ENCODE peak calls at places on chromosomes 13 and 19, in ten cellular contexts. X, O, V, H, C, U, W, T, I and Y are unnamed samples.

GRCh38 chr13:34748078-34748477 is 194.0 kb upstream of the NBEA start:
- DNase-seq in X (no peak), O (peak; percentile 64), V (no peak), H (no peak), C (no peak), U (no peak), W (no peak), T (no peak), I (peak; percentile 47), Y (no peak)

GRCh38 chr13:23956106-23956505 is 58.8 kb upstream of the C1QTNF9B start:
- DNase-seq in X (no peak), O (peak; percentile 77), V (no peak), H (no peak), C (no peak), U (peak; percentile 49), W (no peak), T (no peak), I (no peak), Y (no peak)

GRCh38 chr13:94196426-94196825 is 283.1 kb downstream of the DCT start:
- DNase-seq in X (no peak), O (no peak), V (no peak), H (no peak), C (no peak), U (no peak), W (no peak), T (no peak), I (no peak), Y (no peak)

GRCh38 chr13:73754727-73755292 is 379.4 kb downstream of the KLF12 start:
- DNase-seq in X (no peak), O (peak; percentile 67), V (no peak), H (no peak), C (peak; percentile 38), U (peak; percentile 5), W (no peak), T (peak; percentile 12), I (no peak), Y (no peak)

GRCh38 chr19:2719910-2720776 is 1.0 kb downstream of the DIRAS1 start:
- DNase-seq in X (no peak), O (peak; percentile 85), V (no peak), H (no peak), C (no peak), U (no peak), W (no peak), T (no peak), I (no peak), Y (peak; percentile 62)

GRCh38 chr13:25494708-25495411 is 123.1 kb downstream of the ATP8A2 start:
- DNase-seq in X (no peak), O (no peak), V (no peak), H (no peak), C (no peak), U (no peak), W (no peak), T (peak; percentile 19), I (no peak), Y (no peak)

GRCh38 chr19:29860492-29860891 is 48.7 kb downstream of the CCNE1 start:
- DNase-seq in X (no peak), O (no peak), V (no peak), H (no peak), C (no peak), U (no peak), W (no peak), T (peak; percentile 74), I (no peak), Y (no peak)

GRCh38 chr13:44685641-44686040 is 109.5 kb upstream of the TSC22D1 start:
- DNase-seq in X (no peak), O (no peak), V (no peak), H (no peak), C (no peak), U (no peak), W (no peak), T (no peak), I (no peak), Y (no peak)

GRCh38 chr13:48749144-48749543 is 95.4 kb downstream of the CYSLTR2 start:
- DNase-seq in X (no peak), O (peak; percentile 84), V (no peak), H (no peak), C (no peak), U (no peak), W (no peak), T (no peak), I (no peak), Y (no peak)

GRCh38 chr19:55153652-55154264 is 3.8 kb downstream of the TNNI3 start:
- DNase-seq in X (no peak), O (no peak), V (no peak), H (no peak), C (no peak), U (no peak), W (no peak), T (no peak), I (no peak), Y (no peak)

GRCh38 chr13:21435710-21436151 is 23.4 kb downstream of the ZDHHC20 start:
- DNase-seq in X (peak; percentile 53), O (peak; percentile 94), V (peak; percentile 67), H (no peak), C (peak; percentile 24), U (no peak), W (no peak), T (peak; percentile 69), I (peak; percentile 16), Y (peak; percentile 37)

GRCh38 chr19:13846533-13847032 is 30.4 kb upstream of the NANOS3 start:
- DNase-seq in X (peak; percentile 79), O (peak; percentile 96), V (peak; percentile 94), H (peak; percentile 57), C (peak; percentile 98), U (no peak), W (peak; percentile 95), T (peak; percentile 84), I (peak; percentile 80), Y (peak; percentile 84)

GRCh38 chr19:939922-940321 is 14.1 kb downstream of the ARID3A start:
- DNase-seq in X (no peak), O (no peak), V (no peak), H (no peak), C (no peak), U (no peak), W (no peak), T (no peak), I (no peak), Y (peak; percentile 70)

DNA sequence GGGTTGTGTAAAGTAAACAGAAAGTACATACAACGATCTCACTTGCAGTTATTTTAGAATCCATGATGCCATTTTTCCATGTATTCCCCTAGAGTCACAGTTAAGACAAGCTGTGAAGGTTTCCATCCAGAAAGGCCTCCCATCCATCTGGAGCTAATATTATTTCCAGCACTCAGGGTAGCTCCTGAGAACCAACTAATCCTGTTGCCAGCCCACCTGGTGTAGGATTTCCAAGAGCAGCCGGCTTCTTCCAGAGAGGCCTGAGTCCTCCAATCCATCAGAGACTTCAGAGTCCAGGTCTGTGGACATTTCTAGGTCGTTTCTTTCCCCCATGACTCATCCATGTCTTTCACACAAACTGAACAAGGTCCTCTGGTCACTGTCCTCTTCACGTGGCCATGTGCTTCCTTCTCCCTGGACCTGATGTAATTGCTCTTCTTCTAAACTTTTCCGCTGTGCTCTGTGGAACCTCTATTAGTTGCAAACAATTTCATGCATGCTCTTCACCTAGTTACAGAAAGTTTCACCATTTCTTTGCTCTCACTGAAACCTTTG is 270.3 kb upstream of the TMTC4 start:
- DNase-seq in X (no peak), O (no peak), V (no peak), H (no peak), C (no peak), U (no peak), W (no peak), T (no peak), I (no peak), Y (no peak)
- H3K4me1 ChIP-seq in X (no peaks in the 10 kb centered on the region), O (no peaks in the 10 kb centered on the region), V (no peaks in the 10 kb centered on the region), H (no peaks in the 10 kb centered on the region), C (no peaks in the 10 kb centered on the region), U (no peaks in the 10 kb centered on the region), W (no peaks in the 10 kb centered on the region), T (no peaks in the 10 kb centered on the region), I (no peaks in the 10 kb centered on the region), Y (no peaks in the 10 kb centered on the region)

GRCh38 chr13:27599096-27599495 is 21.2 kb downstream of the LNX2 start:
- DNase-seq in X (no peak), O (no peak), V (no peak), H (no peak), C (no peak), U (no peak), W (no peak), T (no peak), I (no peak), Y (no peak)
- H3K4me1 ChIP-seq in X (peaks cover 3% of the 10 kb centered on the region), O (peaks cover 9% of the 10 kb centered on the region), V (peaks cover 7% of the 10 kb centered on the region), H (no peaks in the 10 kb centered on the region), C (peaks cover 5% of the 10 kb centered on the region), U (peaks cover 18% of the 10 kb centered on the region), W (no peaks in the 10 kb centered on the region), T (peaks cover 26% of the 10 kb centered on the region), I (no peaks in the 10 kb centered on the region), Y (peaks cover 51% of the 10 kb centered on the region)

DNA sequence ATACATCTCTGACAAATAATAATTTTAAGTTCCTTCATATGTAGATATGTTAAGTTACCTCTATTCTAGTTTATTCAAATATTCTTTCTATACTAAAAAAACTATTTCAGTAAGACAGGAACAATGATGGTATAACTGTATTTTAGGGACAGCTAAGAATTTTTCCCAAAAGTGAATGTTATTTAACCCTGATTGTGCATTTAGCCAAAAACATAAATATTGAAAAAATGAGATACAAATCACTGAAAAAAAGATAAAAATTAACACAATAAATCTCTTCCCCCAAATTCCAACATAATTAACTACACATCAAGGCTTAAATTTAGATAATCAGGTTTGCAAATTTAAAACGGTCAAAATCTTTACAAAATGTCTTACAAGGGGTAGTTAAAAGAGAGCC is 58.1 kb downstream of the KCNRG start:
- DNase-seq in X (no peak), O (no peak), V (no peak), H (no peak), C (no peak), U (no peak), W (no peak), T (no peak), I (no peak), Y (no peak)
- H3K4me1 ChIP-seq in X (no peaks in the 10 kb centered on the region), O (peaks cover 77% of the 10 kb centered on the region), V (no peaks in the 10 kb centered on the region), H (peaks cover 3% of the 10 kb centered on the region), C (no peaks in the 10 kb centered on the region), U (peaks cover 17% of the 10 kb centered on the region), W (no peaks in the 10 kb centered on the region), T (peaks cover 2% of the 10 kb centered on the region), I (peaks cover 3% of the 10 kb centered on the region), Y (peaks cover 40% of the 10 kb centered on the region)

GRCh38 chr13:99297330-99297729 is 9.9 kb downstream of the GPR183 start:
- DNase-seq in X (no peak), O (no peak), V (no peak), H (no peak), C (no peak), U (no peak), W (no peak), T (no peak), I (no peak), Y (no peak)

GRCh38 chr13:99296270-99296865 is 10.8 kb downstream of the GPR183 start:
- DNase-seq in X (no peak), O (no peak), V (no peak), H (no peak), C (no peak), U (no peak), W (no peak), T (no peak), I (no peak), Y (no peak)

GRCh38 chr13:99299545-99300341 is 7.5 kb downstream of the GPR183 start:
- DNase-seq in X (no peak), O (no peak), V (no peak), H (no peak), C (no peak), U (no peak), W (no peak), T (no peak), I (no peak), Y (no peak)

GRCh38 chr13:99295488-99296252 is 11.5 kb downstream of the GPR183 start:
- DNase-seq in X (no peak), O (no peak), V (no peak), H (no peak), C (no peak), U (no peak), W (no peak), T (no peak), I (no peak), Y (no peak)

GRCh38 chr13:99298056-99298455 is 9.1 kb downstream of the GPR183 start:
- DNase-seq in X (no peak), O (no peak), V (no peak), H (no peak), C (no peak), U (no peak), W (no peak), T (no peak), I (no peak), Y (no peak)
- H3K4me1 ChIP-seq in X (no peaks in the 10 kb centered on the region), O (peaks cover 5% of the 10 kb centered on the region), V (no peaks in the 10 kb centered on the region), H (no peaks in the 10 kb centered on the region), C (peaks cover 79% of the 10 kb centered on the region), U (peaks cover 5% of the 10 kb centered on the region), W (no peaks in the 10 kb centered on the region), T (peaks cover 7% of the 10 kb centered on the region), I (no peaks in the 10 kb centered on the region), Y (no peaks in the 10 kb centered on the region)